ENCODE peak calls at places on chromosome 22, in ten cellular contexts. One of them, this sample, is unnamed.

GRCh38 chr22:48944756-48945620 is 882.7 kb downstream of the BRD1 start:
- DNase-seq in HCT116: no peak
- DNase-seq in tibial nerve: no peak
- DNase-seq in Calu3: no peak
- DNase-seq in testis: peak
- DNase-seq in CD8-positive, alpha-beta T cell: peak
- DNase-seq in left lung: no peak
- DNase-seq in Caco-2: no peak
- DNase-seq in HFFc6: no peak
- DNase-seq in heart left ventricle: no peak
- DNase-seq in this sample: no peak

GRCh38 chr22:28106601-28107000 is 187.5 kb upstream of the PITPNB start:
- DNase-seq in Caco-2: no peak
- DNase-seq in Calu3: no peak
- DNase-seq in CD8-positive, alpha-beta T cell: no peak
- DNase-seq in heart left ventricle: no peak
- DNase-seq in testis: no peak
- DNase-seq in HCT116: no peak
- DNase-seq in tibial nerve: no peak
- DNase-seq in HFFc6: no peak
- DNase-seq in left lung: no peak
- DNase-seq in this sample: no peak

GRCh38 chr22:17110791-17111550 is 10.2 kb downstream of the TMEM121B start:
- DNase-seq in tibial nerve: no peak
- DNase-seq in left lung: no peak
- DNase-seq in testis: no peak
- DNase-seq in CD8-positive, alpha-beta T cell: no peak
- DNase-seq in HFFc6: no peak
- DNase-seq in heart left ventricle: no peak
- DNase-seq in HCT116: no peak
- DNase-seq in Calu3: no peak
- DNase-seq in Caco-2: no peak
- DNase-seq in this sample: no peak

GRCh38 chr22:17191163-17191562 is 28.1 kb downstream of the ADA2 start:
- DNase-seq in tibial nerve: no peak
- DNase-seq in CD8-positive, alpha-beta T cell: no peak
- DNase-seq in testis: no peak
- DNase-seq in heart left ventricle: no peak
- DNase-seq in Calu3: no peak
- DNase-seq in HFFc6: peak
- DNase-seq in left lung: no peak
- DNase-seq in HCT116: no peak
- DNase-seq in Caco-2: no peak
- DNase-seq in this sample: no peak

GRCh38 chr22:48574776-48575566 is 1252.7 kb downstream of the BRD1 start:
- DNase-seq in heart left ventricle: peak
- DNase-seq in Caco-2: peak
- DNase-seq in testis: peak
- DNase-seq in tibial nerve: no peak
- DNase-seq in HFFc6: no peak
- DNase-seq in Calu3: no peak
- DNase-seq in CD8-positive, alpha-beta T cell: no peak
- DNase-seq in left lung: no peak
- DNase-seq in HCT116: no peak
- DNase-seq in this sample: no peak

GRCh38 chr22:39135092-39135896 is 17.2 kb downstream of the CBX7 start:
- DNase-seq in HFFc6: peak
- DNase-seq in HCT116: peak
- DNase-seq in testis: no peak
- DNase-seq in tibial nerve: no peak
- DNase-seq in CD8-positive, alpha-beta T cell: no peak
- DNase-seq in heart left ventricle: peak
- DNase-seq in Caco-2: peak
- DNase-seq in Calu3: peak
- DNase-seq in left lung: peak
- DNase-seq in this sample: no peak

GRCh38 chr22:38239101-38239761 is 33.6 kb downstream of the TMEM184B start:
- DNase-seq in Caco-2: no peak
- DNase-seq in Calu3: peak
- DNase-seq in left lung: peak
- DNase-seq in CD8-positive, alpha-beta T cell: no peak
- DNase-seq in heart left ventricle: no peak
- DNase-seq in tibial nerve: no peak
- DNase-seq in testis: peak
- DNase-seq in HFFc6: peak
- DNase-seq in HCT116: no peak
- DNase-seq in this sample: no peak

GRCh38 chr22:42520663-42521546 is 1.3 kb upstream of the RRP7A start:
- DNase-seq in CD8-positive, alpha-beta T cell: no peak
- DNase-seq in HFFc6: no peak
- DNase-seq in Caco-2: peak
- DNase-seq in testis: peak
- DNase-seq in tibial nerve: peak
- DNase-seq in heart left ventricle: no peak
- DNase-seq in left lung: peak
- DNase-seq in Calu3: no peak
- DNase-seq in HCT116: no peak
- DNase-seq in this sample: no peak

GRCh38 chr22:44037519-44038370 is 13.6 kb downstream of the PARVB start:
- DNase-seq in Calu3: no peak
- DNase-seq in tibial nerve: peak
- DNase-seq in HCT116: peak
- DNase-seq in CD8-positive, alpha-beta T cell: no peak
- DNase-seq in testis: peak
- DNase-seq in heart left ventricle: peak
- DNase-seq in Caco-2: no peak
- DNase-seq in left lung: no peak
- DNase-seq in HFFc6: peak
- DNase-seq in this sample: no peak

GRCh38 chr22:19671316-19671715 is 43.0 kb upstream of the SEPTIN5 start:
- DNase-seq in heart left ventricle: no peak
- DNase-seq in Caco-2: no peak
- DNase-seq in HCT116: no peak
- DNase-seq in CD8-positive, alpha-beta T cell: no peak
- DNase-seq in Calu3: no peak
- DNase-seq in testis: no peak
- DNase-seq in left lung: no peak
- DNase-seq in HFFc6: no peak
- DNase-seq in tibial nerve: no peak
- DNase-seq in this sample: no peak

GRCh38 chr22:48751539-48752437 is 1075.9 kb downstream of the BRD1 start:
- DNase-seq in Caco-2: no peak
- DNase-seq in Calu3: no peak
- DNase-seq in tibial nerve: no peak
- DNase-seq in HFFc6: no peak
- DNase-seq in testis: peak
- DNase-seq in HCT116: no peak
- DNase-seq in CD8-positive, alpha-beta T cell: peak
- DNase-seq in left lung: no peak
- DNase-seq in heart left ventricle: no peak
- DNase-seq in this sample: no peak

DNA sequence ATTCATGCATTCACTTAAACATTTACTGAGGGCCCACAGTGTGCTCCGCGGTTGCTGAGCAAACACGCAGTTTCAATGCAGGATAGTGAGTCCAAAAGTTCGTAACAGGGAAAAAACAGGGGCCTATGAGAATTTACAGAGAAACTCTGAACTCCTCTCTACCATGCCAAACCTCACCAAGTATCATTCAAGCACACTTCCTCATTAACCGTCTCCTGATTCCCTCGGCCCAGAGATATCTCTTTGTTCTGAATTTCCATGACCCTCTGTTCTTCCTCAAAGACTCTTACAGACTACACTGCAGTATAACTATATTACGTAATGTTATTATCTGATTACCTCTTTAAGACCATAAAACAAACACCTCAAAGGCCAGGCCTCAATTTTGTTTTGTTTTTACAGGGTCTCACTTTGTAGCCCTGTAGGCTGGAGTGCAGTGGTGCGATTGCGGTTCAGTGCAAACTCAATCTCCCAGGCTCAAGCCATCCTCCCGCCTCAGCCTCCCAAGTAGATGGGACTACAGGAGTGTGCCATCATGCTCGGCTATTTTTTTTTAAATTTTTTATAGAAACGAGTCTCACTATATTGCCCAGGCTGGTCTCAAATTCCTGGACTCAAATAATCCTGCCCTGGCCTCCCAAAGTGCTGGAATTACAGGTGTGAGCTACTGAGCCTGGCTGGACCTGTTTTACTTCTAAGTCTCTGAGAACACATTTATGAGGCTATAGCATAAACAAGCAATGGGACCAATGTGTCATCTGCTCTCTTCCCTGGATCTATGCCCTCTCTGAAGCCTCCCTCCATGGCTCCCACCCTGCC is 3.6 kb downstream of the HPS4 start:
- DNase-seq in heart left ventricle: no peak
- DNase-seq in HFFc6: no peak
- DNase-seq in testis: no peak
- DNase-seq in left lung: no peak
- DNase-seq in CD8-positive, alpha-beta T cell: no peak
- DNase-seq in HCT116: no peak
- DNase-seq in Caco-2: no peak
- DNase-seq in Calu3: no peak
- DNase-seq in tibial nerve: no peak
- DNase-seq in this sample: no peak
- TF ChIP-seq CTCF in heart left ventricle: no peak
- TF ChIP-seq CTCF in HFFc6: no peak
- TF ChIP-seq CTCF in testis: no peak
- TF ChIP-seq CTCF in left lung: no peak
- TF ChIP-seq CTCF in CD8-positive, alpha-beta T cell: no peak
- TF ChIP-seq CTCF in HCT116: no peak
- TF ChIP-seq CTCF in Caco-2: no peak
- TF ChIP-seq CTCF in Calu3: no peak
- TF ChIP-seq CTCF in tibial nerve: no peak
- TF ChIP-seq CTCF in this sample: no peak

DNA sequence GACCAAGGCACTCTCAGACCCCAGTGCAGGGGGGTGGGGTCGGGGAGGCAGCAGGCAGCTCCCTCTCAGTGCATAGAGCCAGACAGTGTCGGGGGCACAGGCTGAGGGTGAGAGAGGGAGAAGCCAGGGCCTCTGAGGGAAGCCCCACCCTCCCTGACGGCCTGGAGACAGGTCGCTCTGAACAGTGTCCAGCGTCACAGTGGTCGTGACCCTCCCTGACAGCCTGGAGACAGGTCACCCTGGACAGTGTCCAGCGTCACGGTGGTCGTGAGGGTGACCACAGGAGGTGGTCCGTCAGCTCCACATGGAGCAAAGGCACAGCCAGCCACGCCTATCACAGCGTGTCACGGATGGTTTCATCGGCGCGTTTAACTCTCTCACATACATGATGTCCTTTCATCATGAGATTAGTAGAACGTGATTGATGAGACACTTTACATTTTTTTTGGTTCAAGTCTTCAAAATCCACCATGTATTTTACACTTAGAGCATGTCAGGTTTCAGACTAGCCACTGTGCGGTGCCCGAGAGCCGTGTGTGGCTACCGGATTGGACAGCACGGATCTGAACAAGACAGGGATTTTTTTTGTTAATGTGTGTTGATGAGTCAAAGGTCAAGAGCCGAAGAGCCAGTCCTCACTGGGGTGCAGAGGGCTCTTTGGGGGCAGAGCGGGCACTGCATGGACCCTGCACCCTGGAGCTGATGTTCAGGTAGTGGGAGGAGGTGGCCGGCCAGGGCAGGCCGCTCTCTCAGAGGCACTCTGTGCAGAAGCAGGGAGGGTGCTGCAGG is 23.9 kb upstream of the PANX2 start:
- DNase-seq in CD8-positive, alpha-beta T cell: no peak
- DNase-seq in Caco-2: peak
- DNase-seq in left lung: peak
- DNase-seq in HCT116: peak
- DNase-seq in HFFc6: peak
- DNase-seq in heart left ventricle: peak
- DNase-seq in testis: peak
- DNase-seq in tibial nerve: peak
- DNase-seq in Calu3: peak
- DNase-seq in this sample: no peak
- TF ChIP-seq CTCF in CD8-positive, alpha-beta T cell: no peak
- TF ChIP-seq CTCF in Caco-2: peak
- TF ChIP-seq CTCF in left lung: peak
- TF ChIP-seq CTCF in HCT116: peak
- TF ChIP-seq CTCF in HFFc6: peak
- TF ChIP-seq CTCF in heart left ventricle: peak
- TF ChIP-seq CTCF in testis: peak
- TF ChIP-seq CTCF in tibial nerve: peak
- TF ChIP-seq CTCF in Calu3: peak
- TF ChIP-seq CTCF in this sample: no peak

GRCh38 chr22:37105154-37105553 is 4.4 kb downstream of the TMPRSS6 start:
- DNase-seq in tibial nerve: no peak
- DNase-seq in left lung: no peak
- DNase-seq in Calu3: no peak
- DNase-seq in HCT116: no peak
- DNase-seq in HFFc6: no peak
- DNase-seq in CD8-positive, alpha-beta T cell: no peak
- DNase-seq in heart left ventricle: no peak
- DNase-seq in Caco-2: no peak
- DNase-seq in testis: no peak
- DNase-seq in this sample: no peak
- TF ChIP-seq CTCF in tibial nerve: no peak
- TF ChIP-seq CTCF in left lung: no peak
- TF ChIP-seq CTCF in Calu3: no peak
- TF ChIP-seq CTCF in HCT116: no peak
- TF ChIP-seq CTCF in HFFc6: no peak
- TF ChIP-seq CTCF in CD8-positive, alpha-beta T cell: no peak
- TF ChIP-seq CTCF in heart left ventricle: no peak
- TF ChIP-seq CTCF in Caco-2: no peak
- TF ChIP-seq CTCF in testis: no peak
- TF ChIP-seq CTCF in this sample: no peak

GRCh38 chr22:37128555-37129281 is 19.2 kb upstream of the TMPRSS6 start:
- DNase-seq in Calu3: no peak
- DNase-seq in HFFc6: no peak
- DNase-seq in Caco-2: no peak
- DNase-seq in tibial nerve: no peak
- DNase-seq in testis: no peak
- DNase-seq in HCT116: no peak
- DNase-seq in heart left ventricle: no peak
- DNase-seq in CD8-positive, alpha-beta T cell: no peak
- DNase-seq in left lung: no peak
- DNase-seq in this sample: no peak

GRCh38 chr22:37130031-37130430 is 19.7 kb downstream of the IL2RB start:
- DNase-seq in testis: no peak
- DNase-seq in Calu3: no peak
- DNase-seq in heart left ventricle: no peak
- DNase-seq in left lung: no peak
- DNase-seq in Caco-2: no peak
- DNase-seq in CD8-positive, alpha-beta T cell: no peak
- DNase-seq in HCT116: no peak
- DNase-seq in HFFc6: no peak
- DNase-seq in tibial nerve: no peak
- DNase-seq in this sample: no peak

GRCh38 chr22:37127350-37127878 is 17.9 kb upstream of the TMPRSS6 start:
- DNase-seq in tibial nerve: no peak
- DNase-seq in CD8-positive, alpha-beta T cell: no peak
- DNase-seq in HCT116: no peak
- DNase-seq in Caco-2: no peak
- DNase-seq in Calu3: no peak
- DNase-seq in left lung: no peak
- DNase-seq in heart left ventricle: no peak
- DNase-seq in HFFc6: no peak
- DNase-seq in testis: no peak
- DNase-seq in this sample: no peak

GRCh38 chr22:37126383-37126782 is 16.9 kb upstream of the TMPRSS6 start:
- DNase-seq in Calu3: no peak
- DNase-seq in testis: peak
- DNase-seq in left lung: no peak
- DNase-seq in HFFc6: no peak
- DNase-seq in heart left ventricle: no peak
- DNase-seq in tibial nerve: no peak
- DNase-seq in Caco-2: peak
- DNase-seq in CD8-positive, alpha-beta T cell: no peak
- DNase-seq in HCT116: peak
- DNase-seq in this sample: no peak

GRCh38 chr22:37126882-37127281 is 17.4 kb upstream of the TMPRSS6 start:
- DNase-seq in HFFc6: no peak
- DNase-seq in left lung: no peak
- DNase-seq in Calu3: no peak
- DNase-seq in tibial nerve: no peak
- DNase-seq in CD8-positive, alpha-beta T cell: no peak
- DNase-seq in Caco-2: peak
- DNase-seq in testis: no peak
- DNase-seq in HCT116: no peak
- DNase-seq in heart left ventricle: no peak
- DNase-seq in this sample: no peak
- TF ChIP-seq CTCF in HFFc6: peak
- TF ChIP-seq CTCF in left lung: no peak
- TF ChIP-seq CTCF in Calu3: peak
- TF ChIP-seq CTCF in tibial nerve: no peak
- TF ChIP-seq CTCF in CD8-positive, alpha-beta T cell: peak
- TF ChIP-seq CTCF in Caco-2: peak
- TF ChIP-seq CTCF in testis: no peak
- TF ChIP-seq CTCF in HCT116: peak
- TF ChIP-seq CTCF in heart left ventricle: no peak
- TF ChIP-seq CTCF in this sample: no peak